ENCODE peak calls at places on chromosomes 16 and 17, in five cellular contexts. One of them, this sample, is unnamed.

GRCh38 chr17:74045608-74046007 is 157.9 kb upstream of the RPL38 start:
- DNase-seq in mammary epithelial cell: no peak
- DNase-seq in lower lobe of right lung: no peak
- DNase-seq in AG04450: no peak
- DNase-seq in heart left ventricle: no peak
- DNase-seq in this sample: no peak

GRCh38 chr17:28950752-28951427 is 428 bp downstream of the PHF12 start:
- DNase-seq in heart left ventricle: peak; percentile 62
- DNase-seq in AG04450: no peak
- DNase-seq in lower lobe of right lung: no peak
- DNase-seq in mammary epithelial cell: no peak
- DNase-seq in this sample: no peak

GRCh38 chr16:67277999-67278772 is 1.1 kb upstream of the PLEKHG4 start:
- DNase-seq in heart left ventricle: peak; percentile 55
- DNase-seq in mammary epithelial cell: peak; percentile 51
- DNase-seq in AG04450: no peak
- DNase-seq in lower lobe of right lung: no peak
- DNase-seq in this sample: no peak

GRCh38 chr17:65022751-65023421 is 33.7 kb downstream of the GNA13 start:
- DNase-seq in lower lobe of right lung: no peak
- DNase-seq in heart left ventricle: no peak
- DNase-seq in AG04450: no peak
- DNase-seq in mammary epithelial cell: peak; percentile 98
- DNase-seq in this sample: peak; percentile 82

GRCh38 chr17:73528679-73529078 is 115.6 kb downstream of the SDK2 start:
- DNase-seq in lower lobe of right lung: no peak
- DNase-seq in heart left ventricle: no peak
- DNase-seq in AG04450: no peak
- DNase-seq in mammary epithelial cell: no peak
- DNase-seq in this sample: no peak

GRCh38 chr17:44768505-44769142 is 9.8 kb downstream of the ADAM11 start:
- DNase-seq in mammary epithelial cell: no peak
- DNase-seq in AG04450: no peak
- DNase-seq in heart left ventricle: no peak
- DNase-seq in lower lobe of right lung: no peak
- DNase-seq in this sample: no peak

GRCh38 chr17:1555618-1556471 is 6.7 kb downstream of the PITPNA start:
- DNase-seq in lower lobe of right lung: peak; percentile 64
- DNase-seq in AG04450: no peak
- DNase-seq in mammary epithelial cell: no peak
- DNase-seq in heart left ventricle: no peak
- DNase-seq in this sample: no peak

GRCh38 chr16:48384305-48384981 is 770 bp downstream of the SIAH1 start:
- DNase-seq in mammary epithelial cell: peak; percentile 24
- DNase-seq in heart left ventricle: peak; percentile 83
- DNase-seq in AG04450: no peak
- DNase-seq in lower lobe of right lung: peak; percentile 80
- DNase-seq in this sample: no peak

GRCh38 chr17:28145348-28145747 is 102.9 kb downstream of the NLK start:
- DNase-seq in heart left ventricle: no peak
- DNase-seq in mammary epithelial cell: no peak
- DNase-seq in lower lobe of right lung: no peak
- DNase-seq in AG04450: no peak
- DNase-seq in this sample: no peak

GRCh38 chr17:72661093-72661944 is 431.2 kb downstream of the SLC39A11 start:
- DNase-seq in mammary epithelial cell: peak; percentile 100
- DNase-seq in lower lobe of right lung: no peak
- DNase-seq in AG04450: no peak
- DNase-seq in heart left ventricle: no peak
- DNase-seq in this sample: peak; percentile 73

GRCh38 chr17:80364091-80364691 is 50.8 kb upstream of the ENDOV start:
- DNase-seq in lower lobe of right lung: peak; percentile 41
- DNase-seq in heart left ventricle: no peak
- DNase-seq in mammary epithelial cell: peak; percentile 24
- DNase-seq in AG04450: no peak
- DNase-seq in this sample: no peak

GRCh38 chr17:80071116-80071980 is 30.0 kb upstream of the GAA start:
- DNase-seq in AG04450: no peak
- DNase-seq in mammary epithelial cell: no peak
- DNase-seq in lower lobe of right lung: no peak
- DNase-seq in heart left ventricle: peak; percentile 71
- DNase-seq in this sample: no peak

GRCh38 chr17:35799942-35800341 is 4.5 kb upstream of the MMP28 start:
- DNase-seq in heart left ventricle: peak; percentile 85
- DNase-seq in AG04450: no peak
- DNase-seq in mammary epithelial cell: peak; percentile 70
- DNase-seq in lower lobe of right lung: peak; percentile 84
- DNase-seq in this sample: no peak

GRCh38 chr16:87692756-87693155 is 73.0 kb downstream of the KLHDC4 start:
- DNase-seq in mammary epithelial cell: no peak
- DNase-seq in lower lobe of right lung: no peak
- DNase-seq in AG04450: no peak
- DNase-seq in heart left ventricle: no peak
- DNase-seq in this sample: no peak

GRCh38 chr16:25747160-25747758 is 55.5 kb downstream of the HS3ST4 start:
- DNase-seq in lower lobe of right lung: no peak
- DNase-seq in AG04450: no peak
- DNase-seq in heart left ventricle: no peak
- DNase-seq in mammary epithelial cell: no peak
- DNase-seq in this sample: no peak

GRCh38 chr17:13140750-13141149 is 122.9 kb upstream of the ELAC2 start:
- DNase-seq in heart left ventricle: no peak
- DNase-seq in AG04450: no peak
- DNase-seq in lower lobe of right lung: no peak
- DNase-seq in mammary epithelial cell: no peak
- DNase-seq in this sample: no peak

GRCh38 chr16:69566437-69567030 is 768 bp downstream of the NFAT5 start:
- DNase-seq in mammary epithelial cell: peak; percentile 60
- DNase-seq in AG04450: no peak
- DNase-seq in lower lobe of right lung: peak; percentile 68
- DNase-seq in heart left ventricle: peak; percentile 75
- DNase-seq in this sample: no peak

GRCh38 chr17:9512323-9513168 is 63.1 kb downstream of the STX8 start:
- DNase-seq in lower lobe of right lung: no peak
- DNase-seq in AG04450: peak; percentile 23
- DNase-seq in mammary epithelial cell: peak; percentile 75
- DNase-seq in heart left ventricle: no peak
- DNase-seq in this sample: peak; percentile 26

GRCh38 chr17:75344664-75345063 is 55.4 kb upstream of the SLC25A19 start:
- DNase-seq in mammary epithelial cell: no peak
- DNase-seq in heart left ventricle: no peak
- DNase-seq in AG04450: no peak
- DNase-seq in lower lobe of right lung: no peak
- DNase-seq in this sample: no peak

GRCh38 chr16:3198334-3199072 is 10.5 kb downstream of the OR1F1 start:
- DNase-seq in lower lobe of right lung: no peak
- DNase-seq in AG04450: no peak
- DNase-seq in heart left ventricle: no peak
- DNase-seq in mammary epithelial cell: no peak
- DNase-seq in this sample: no peak

GRCh38 chr16:64450170-64450569 is 671.7 kb downstream of the CDH11 start:
- DNase-seq in heart left ventricle: no peak
- DNase-seq in AG04450: no peak
- DNase-seq in lower lobe of right lung: no peak
- DNase-seq in mammary epithelial cell: no peak
- DNase-seq in this sample: no peak

GRCh38 chr17:28416703-28417311 is 10.8 kb upstream of the SLC46A1 start:
- DNase-seq in mammary epithelial cell: peak; percentile 56
- DNase-seq in heart left ventricle: no peak
- DNase-seq in AG04450: peak; percentile 24
- DNase-seq in lower lobe of right lung: peak; percentile 61
- DNase-seq in this sample: no peak

GRCh38 chr17:40795019-40795667 is 4.6 kb downstream of the KRT28 start:
- DNase-seq in heart left ventricle: no peak
- DNase-seq in lower lobe of right lung: no peak
- DNase-seq in mammary epithelial cell: no peak
- DNase-seq in AG04450: no peak
- DNase-seq in this sample: no peak

GRCh38 chr17:65888649-65889048 is 303.3 kb downstream of the CEP112 start:
- DNase-seq in mammary epithelial cell: no peak
- DNase-seq in AG04450: no peak
- DNase-seq in lower lobe of right lung: no peak
- DNase-seq in heart left ventricle: no peak
- DNase-seq in this sample: no peak

GRCh38 chr17:28615260-28615940 is 1.4 kb upstream of the RSKR start:
- DNase-seq in lower lobe of right lung: no peak
- DNase-seq in AG04450: no peak
- DNase-seq in mammary epithelial cell: no peak
- DNase-seq in heart left ventricle: no peak
- DNase-seq in this sample: no peak

GRCh38 chr16:1706386-1707192 is 594 bp downstream of the MAPK8IP3 start:
- DNase-seq in AG04450: no peak
- DNase-seq in mammary epithelial cell: no peak
- DNase-seq in heart left ventricle: no peak
- DNase-seq in lower lobe of right lung: no peak
- DNase-seq in this sample: no peak

GRCh38 chr16:89749637-89750036 is 28.3 kb downstream of the ZNF276 start:
- DNase-seq in mammary epithelial cell: peak; percentile 8
- DNase-seq in AG04450: no peak
- DNase-seq in heart left ventricle: no peak
- DNase-seq in lower lobe of right lung: peak; percentile 76
- DNase-seq in this sample: no peak

DNA sequence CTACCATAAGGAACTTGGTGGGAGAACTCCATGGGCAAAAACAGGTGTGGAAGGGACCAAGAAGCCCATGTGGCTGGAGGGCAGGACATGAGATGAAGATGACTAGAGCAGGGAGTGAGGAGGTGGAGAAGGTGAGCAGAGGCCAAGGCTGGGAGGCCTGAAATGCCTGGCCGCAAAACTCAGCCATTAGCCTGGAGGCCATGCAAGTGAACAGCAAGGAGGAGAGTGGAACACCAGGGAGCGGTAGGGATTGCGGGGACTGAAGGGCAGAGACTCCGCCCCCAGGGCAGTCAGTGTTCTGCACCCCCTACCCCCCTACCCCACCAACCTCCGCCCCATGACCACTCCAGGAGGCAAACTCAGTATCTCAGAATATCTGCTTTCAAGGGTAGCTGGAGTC is 17.0 kb downstream of the BCL7C start:
- DNase-seq in AG04450: no peak
- DNase-seq in heart left ventricle: no peak
- DNase-seq in mammary epithelial cell: no peak
- DNase-seq in lower lobe of right lung: no peak
- DNase-seq in this sample: no peak
- TF ChIP-seq CTCF in AG04450: no peak
- TF ChIP-seq CTCF in heart left ventricle: no peak
- TF ChIP-seq CTCF in mammary epithelial cell: no peak
- TF ChIP-seq CTCF in lower lobe of right lung: no peak
- TF ChIP-seq CTCF in this sample: no peak

GRCh38 chr17:59154721-59155438 is at the start of gene SKA2:
- DNase-seq in lower lobe of right lung: peak; percentile 96
- DNase-seq in AG04450: no peak
- DNase-seq in mammary epithelial cell: no peak
- DNase-seq in heart left ventricle: peak; percentile 96
- DNase-seq in this sample: no peak
- H3K4me3 ChIP-seq in lower lobe of right lung: peak within 1 kb of the TSS; percentile 84
- H3K4me3 ChIP-seq in AG04450: peak within 1 kb of the TSS; percentile 92
- H3K4me3 ChIP-seq in mammary epithelial cell: peak within 1 kb of the TSS; percentile 88
- H3K4me3 ChIP-seq in heart left ventricle: peak within 1 kb of the TSS; percentile 72
- H3K4me3 ChIP-seq in this sample: peak within 1 kb of the TSS; percentile 64

DNA sequence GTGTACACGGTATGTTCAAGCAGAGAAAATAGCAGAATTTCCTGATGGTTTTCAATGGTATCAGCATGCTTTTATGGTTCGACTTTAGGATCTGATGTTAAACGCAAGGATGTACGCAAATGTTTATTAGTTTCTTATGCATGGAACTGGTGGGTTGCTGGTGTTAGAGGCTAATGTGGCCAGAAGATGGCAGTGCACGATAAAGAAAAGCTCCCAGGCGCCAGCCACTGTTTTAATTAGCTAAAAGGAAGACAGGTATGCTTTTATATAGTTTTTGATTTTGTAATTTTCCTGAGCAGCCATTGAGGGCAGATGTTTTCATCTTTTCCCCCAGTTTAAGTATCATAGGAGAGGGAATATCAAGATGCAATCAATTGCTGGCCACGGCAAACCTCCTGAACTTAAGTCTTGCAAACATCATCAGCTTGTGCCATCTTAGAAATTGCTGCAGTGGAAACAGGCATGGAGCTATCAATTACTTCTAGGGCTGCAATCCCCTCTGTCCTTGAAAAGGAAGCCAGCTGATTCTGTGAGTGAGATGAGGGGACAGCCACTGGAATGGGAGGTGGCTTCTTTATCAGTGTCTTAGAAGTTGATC is 648.5 kb upstream of the RBFOX1 start:
- DNase-seq in AG04450: no peak
- DNase-seq in lower lobe of right lung: no peak
- DNase-seq in mammary epithelial cell: peak; percentile 1
- DNase-seq in heart left ventricle: no peak
- DNase-seq in this sample: peak; percentile 2
- TF ChIP-seq CTCF in AG04450: no peak
- TF ChIP-seq CTCF in lower lobe of right lung: peak; percentile 40
- TF ChIP-seq CTCF in mammary epithelial cell: peak; percentile 34
- TF ChIP-seq CTCF in heart left ventricle: peak; percentile 23
- TF ChIP-seq CTCF in this sample: peak; percentile 58

GRCh38 chr16:86298166-86299131 is 211.9 kb upstream of the FOXF1 start:
- DNase-seq in heart left ventricle: no peak
- DNase-seq in AG04450: no peak
- DNase-seq in lower lobe of right lung: no peak
- DNase-seq in mammary epithelial cell: no peak
- DNase-seq in this sample: no peak

GRCh38 chr16:86302710-86303109 is 207.6 kb upstream of the FOXF1 start:
- DNase-seq in AG04450: no peak
- DNase-seq in mammary epithelial cell: no peak
- DNase-seq in heart left ventricle: no peak
- DNase-seq in lower lobe of right lung: no peak
- DNase-seq in this sample: no peak

GRCh38 chr16:86303787-86304685 is 206.3 kb upstream of the FOXF1 start:
- DNase-seq in lower lobe of right lung: no peak
- DNase-seq in mammary epithelial cell: no peak
- DNase-seq in heart left ventricle: no peak
- DNase-seq in AG04450: no peak
- DNase-seq in this sample: no peak

GRCh38 chr16:86299882-86300490 is 210.3 kb upstream of the FOXF1 start:
- DNase-seq in heart left ventricle: no peak
- DNase-seq in AG04450: no peak
- DNase-seq in lower lobe of right lung: no peak
- DNase-seq in mammary epithelial cell: no peak
- DNase-seq in this sample: no peak

DNA sequence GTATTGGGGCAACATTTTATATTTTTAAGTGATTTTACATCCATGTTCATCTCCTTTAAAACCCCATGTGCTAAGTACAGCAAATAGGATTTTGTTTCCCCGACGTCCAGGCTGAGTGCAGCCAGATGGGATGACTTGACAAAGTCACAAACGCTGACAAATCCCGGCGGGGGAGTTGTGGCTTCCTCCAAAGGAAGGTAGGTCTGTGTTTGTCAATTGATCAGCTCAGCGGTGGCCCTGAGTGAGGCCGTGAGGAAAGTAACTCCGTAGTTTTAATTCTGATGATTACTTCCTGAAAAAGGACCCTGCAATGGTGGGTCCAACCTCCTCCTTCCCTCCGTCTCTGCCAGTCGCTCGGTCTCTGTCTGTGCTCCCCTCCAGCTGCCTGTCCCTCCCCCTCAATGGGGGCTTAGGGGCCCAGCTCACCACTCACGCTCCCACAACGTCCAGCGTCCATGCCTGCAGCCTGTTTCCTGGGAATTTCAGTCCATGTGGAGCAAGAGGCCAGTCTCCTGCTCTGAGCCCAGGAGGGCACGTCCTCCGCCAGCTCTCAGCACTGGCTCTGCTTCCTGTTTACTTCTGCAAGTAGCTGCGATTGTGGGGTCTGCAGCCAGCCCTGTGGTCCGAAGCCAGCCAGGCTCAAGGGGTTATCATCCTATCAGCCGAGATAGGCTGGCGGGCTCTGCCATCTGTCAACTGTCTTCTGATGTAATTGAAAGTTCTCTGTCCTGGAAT is 209.4 kb upstream of the FOXF1 start:
- DNase-seq in heart left ventricle: no peak
- DNase-seq in mammary epithelial cell: no peak
- DNase-seq in AG04450: no peak
- DNase-seq in lower lobe of right lung: no peak
- DNase-seq in this sample: no peak
- H3K4me3 ChIP-seq in heart left ventricle: no peak overlapping the region
- H3K4me3 ChIP-seq in mammary epithelial cell: no peak overlapping the region
- H3K4me3 ChIP-seq in AG04450: peak overlapping the region; percentile 41
- H3K4me3 ChIP-seq in lower lobe of right lung: peak overlapping the region; percentile 33
- H3K4me3 ChIP-seq in this sample: no peak overlapping the region